ENCODE peak calls at places on chromosomes 1 and 21, in four cellular contexts. One of them, this sample, is unnamed.

GRCh38 chr1:117365350-117366280 is 1.6 kb upstream of the MAN1A2 start:
- DNase-seq in K562: no peak
- DNase-seq in WTC11: no peak
- DNase-seq in GM12878: no peak
- DNase-seq in this sample: no peak

GRCh38 chr1:183209533-183210158 is 23.6 kb downstream of the LAMC2 start:
- DNase-seq in GM12878: no peak
- DNase-seq in WTC11: no peak
- DNase-seq in K562: no peak
- DNase-seq in this sample: no peak

GRCh38 chr1:71296551-71296950 is 215.7 kb upstream of the ZRANB2 start:
- DNase-seq in GM12878: no peak
- DNase-seq in WTC11: no peak
- DNase-seq in K562: no peak
- DNase-seq in this sample: no peak

GRCh38 chr1:184563308-184563707 is 176.5 kb downstream of the C1orf21 start:
- DNase-seq in GM12878: no peak
- DNase-seq in K562: peak
- DNase-seq in WTC11: no peak
- DNase-seq in this sample: peak

GRCh38 chr1:161313554-161314200 is 504 bp upstream of the SDHC start:
- DNase-seq in GM12878: no peak
- DNase-seq in K562: peak
- DNase-seq in WTC11: no peak
- DNase-seq in this sample: no peak

GRCh38 chr1:22347854-22348760 is 103.5 kb upstream of the ZBTB40 start:
- DNase-seq in WTC11: no peak
- DNase-seq in GM12878: no peak
- DNase-seq in K562: no peak
- DNase-seq in this sample: no peak

GRCh38 chr1:15757575-15758401 is 807 bp upstream of the FBLIM1 start:
- DNase-seq in K562: no peak
- DNase-seq in WTC11: peak
- DNase-seq in GM12878: no peak
- DNase-seq in this sample: peak

GRCh38 chr1:200901796-200902444 is 7.2 kb downstream of the INAVA start:
- DNase-seq in GM12878: no peak
- DNase-seq in WTC11: no peak
- DNase-seq in K562: peak
- DNase-seq in this sample: peak

GRCh38 chr1:74971982-74972381 is 162.2 kb upstream of the LHX8 start:
- DNase-seq in WTC11: no peak
- DNase-seq in K562: no peak
- DNase-seq in GM12878: no peak
- DNase-seq in this sample: no peak

GRCh38 chr1:234437423-234438171 is 41.4 kb downstream of the TARBP1 start:
- DNase-seq in GM12878: no peak
- DNase-seq in WTC11: no peak
- DNase-seq in K562: no peak
- DNase-seq in this sample: peak

GRCh38 chr1:220430059-220430458 is 97.9 kb upstream of the MARK1 start:
- DNase-seq in WTC11: peak
- DNase-seq in GM12878: no peak
- DNase-seq in K562: no peak
- DNase-seq in this sample: no peak
- TF ChIP-seq USF1 in WTC11: no peak
- TF ChIP-seq USF1 in GM12878: no peak
- TF ChIP-seq USF1 in K562: no peak
- TF ChIP-seq USF1 in this sample: no peak

GRCh38 chr21:27704567-27705166 is 737.8 kb upstream of the ADAMTS5 start:
- DNase-seq in GM12878: no peak
- DNase-seq in WTC11: no peak
- DNase-seq in K562: no peak
- DNase-seq in this sample: no peak
- TF ChIP-seq USF1 in GM12878: no peak
- TF ChIP-seq USF1 in WTC11: no peak
- TF ChIP-seq USF1 in K562: no peak
- TF ChIP-seq USF1 in this sample: no peak

GRCh38 chr1:29893806-29894205 is 657.5 kb downstream of the PTPRU start:
- DNase-seq in WTC11: no peak
- DNase-seq in K562: no peak
- DNase-seq in GM12878: no peak
- DNase-seq in this sample: no peak
- TF ChIP-seq USF1 in WTC11: no peak
- TF ChIP-seq USF1 in K562: no peak
- TF ChIP-seq USF1 in GM12878: no peak
- TF ChIP-seq USF1 in this sample: no peak

DNA sequence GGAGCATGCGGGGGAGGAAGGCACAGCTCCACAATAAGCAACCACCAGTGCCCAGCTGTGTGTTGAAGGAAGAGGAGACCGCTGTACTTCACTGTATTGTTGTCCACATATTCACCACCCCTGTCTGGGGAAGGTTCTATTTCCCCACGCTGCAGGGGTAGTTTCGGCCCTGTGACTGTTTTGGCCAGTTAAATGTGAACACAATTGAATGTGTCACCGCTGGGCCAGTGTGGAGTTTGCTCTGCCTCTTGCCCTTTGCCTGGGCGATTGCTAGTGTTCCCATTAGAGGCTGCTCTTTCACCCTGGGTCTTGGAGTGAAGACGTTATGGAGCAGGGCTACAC is 32.6 kb downstream of the UBE4B start:
- DNase-seq in WTC11: peak
- DNase-seq in GM12878: no peak
- DNase-seq in K562: peak
- DNase-seq in this sample: no peak
- TF ChIP-seq USF1 in WTC11: no peak
- TF ChIP-seq USF1 in GM12878: no peak
- TF ChIP-seq USF1 in K562: no peak
- TF ChIP-seq USF1 in this sample: no peak

GRCh38 chr1:34845131-34845901 is 14.2 kb downstream of the SMIM12 start:
- DNase-seq in GM12878: no peak
- DNase-seq in K562: peak
- DNase-seq in WTC11: no peak
- DNase-seq in this sample: no peak

GRCh38 chr1:34844252-34844634 is 15.3 kb downstream of the SMIM12 start:
- DNase-seq in GM12878: no peak
- DNase-seq in K562: peak
- DNase-seq in WTC11: peak
- DNase-seq in this sample: no peak

GRCh38 chr1:34842952-34843371 is 16.6 kb downstream of the SMIM12 start:
- DNase-seq in GM12878: no peak
- DNase-seq in WTC11: no peak
- DNase-seq in K562: peak
- DNase-seq in this sample: no peak

GRCh38 chr1:34846265-34846664 is 13.3 kb downstream of the SMIM12 start:
- DNase-seq in WTC11: no peak
- DNase-seq in K562: no peak
- DNase-seq in GM12878: no peak
- DNase-seq in this sample: no peak

GRCh38 chr1:34843392-34844251 is 15.9 kb downstream of the SMIM12 start:
- DNase-seq in K562: peak
- DNase-seq in GM12878: no peak
- DNase-seq in WTC11: no peak
- DNase-seq in this sample: no peak
- TF ChIP-seq USF1 in K562: peak
- TF ChIP-seq USF1 in GM12878: no peak
- TF ChIP-seq USF1 in WTC11: no peak
- TF ChIP-seq USF1 in this sample: no peak

This sample was measured in SK-N-SH.